ENCODE peak calls at places on chromosomes 1 and 21, in four cellular contexts. W, O, D and K are unnamed samples.

GRCh38 chr1:27598902-27599528 is 4.9 kb downstream of the AHDC1 start:
- DNase-seq in O (no peak), D (no peak), W (peak; percentile 88), K (no peak)

GRCh38 chr1:46409063-46409372 is 14.9 kb downstream of the FAAH start:
- DNase-seq in W (no peak), D (no peak), O (no peak), K (no peak)

GRCh38 chr21:44618504-44618903 is 6.6 kb downstream of the KRTAP10-8 start:
- DNase-seq in W (no peak), O (peak; percentile 2), D (peak; percentile 16), K (no peak)

GRCh38 chr1:174258148-174258550 is 98.8 kb downstream of the RABGAP1L start:
- DNase-seq in W (peak; percentile 35), D (peak; percentile 45), O (peak; percentile 45), K (peak; percentile 8)

GRCh38 chr1:17667641-17668040 is 87.5 kb upstream of the ACTL8 start:
- DNase-seq in W (no peak), O (no peak), D (no peak), K (no peak)

GRCh38 chr1:30845237-30845636 is 63.3 kb downstream of the SDC3 start:
- DNase-seq in W (no peak), O (no peak), D (no peak), K (no peak)

GRCh38 chr21:20882462-20883415 is 115.5 kb upstream of the NCAM2 start:
- DNase-seq in W (peak; percentile 30), O (peak; percentile 8), D (no peak), K (peak; percentile 8)

GRCh38 chr1:2451744-2452582 is 24.1 kb upstream of the PLCH2 start:
- DNase-seq in O (no peak), W (no peak), D (peak; percentile 42), K (peak; percentile 83)

GRCh38 chr1:59316497-59317128 is 19.7 kb downstream of the FGGY start:
- DNase-seq in W (no peak), D (no peak), O (no peak), K (no peak)

GRCh38 chr1:27682351-27682944 is 10.5 kb upstream of the IFI6 start:
- DNase-seq in W (no peak), O (no peak), D (peak; percentile 79), K (no peak)

GRCh38 chr1:220294754-220295419 is 22.6 kb upstream of the RAB3GAP2 start:
- DNase-seq in O (no peak), D (no peak), W (no peak), K (no peak)

GRCh38 chr1:26357121-26357602 is 3.2 kb upstream of the CRYBG2 start:
- DNase-seq in O (no peak), D (no peak), W (no peak), K (no peak)

GRCh38 chr1:41345434-41346075 is 15.7 kb upstream of the FOXO6 start:
- DNase-seq in O (no peak), W (no peak), D (no peak), K (no peak)

GRCh38 chr1:89889336-89889640 is 68.5 kb downstream of the LRRC8D start:
- DNase-seq in W (no peak), O (no peak), D (no peak), K (no peak)

GRCh38 chr1:178628637-178629548 is 96.2 kb upstream of the RALGPS2 start:
- DNase-seq in O (no peak), D (no peak), W (no peak), K (no peak)

GRCh38 chr21:15735409-15735808 is 5.6 kb downstream of the USP25 start:
- DNase-seq in O (no peak), W (no peak), D (no peak), K (no peak)

GRCh38 chr1:168428063-168428731 is 115.6 kb downstream of the XCL2 start:
- DNase-seq in W (no peak), O (no peak), D (no peak), K (no peak)

GRCh38 chr1:162397039-162397448 is 14.9 kb downstream of the SH2D1B start:
- DNase-seq in D (no peak), W (peak; percentile 77), O (no peak), K (no peak)

GRCh38 chr1:237590381-237590780 is 300.3 kb downstream of the ZP4 start:
- DNase-seq in D (no peak), W (no peak), O (no peak), K (no peak)

GRCh38 chr1:221756830-221757551 is 15.1 kb upstream of the DUSP10 start:
- DNase-seq in W (no peak), D (no peak), O (no peak), K (no peak)

GRCh38 chr1:59678065-59678808 is 136.5 kb upstream of the HOOK1 start:
- DNase-seq in D (no peak), W (no peak), O (no peak), K (no peak)

GRCh38 chr1:40308036-40308727 is 8.9 kb downstream of the COL9A2 start:
- DNase-seq in W (no peak), D (no peak), O (no peak), K (no peak)

GRCh38 chr1:112672842-112673241 is 1.6 kb upstream of the MOV10 start:
- DNase-seq in W (no peak), O (no peak), D (no peak), K (no peak)

GRCh38 chr1:100499412-100499811 is 38.5 kb upstream of the GPR88 start:
- DNase-seq in D (no peak), W (no peak), O (no peak), K (no peak)

GRCh38 chr1:150429805-150430204 is 57.4 kb upstream of the TARS2 start:
- DNase-seq in O (no peak), D (peak; percentile 57), W (peak; percentile 16), K (peak; percentile 20)

GRCh38 chr1:64536217-64536835 is 66.4 kb downstream of the CACHD1 start:
- DNase-seq in D (no peak), W (no peak), O (no peak), K (no peak)

GRCh38 chr1:112514901-112515300 is 6.1 kb downstream of the WNT2B start:
- DNase-seq in D (no peak), W (no peak), O (no peak), K (no peak)

GRCh38 chr1:154483941-154484803 is 17.8 kb upstream of the TDRD10 start:
- DNase-seq in W (no peak), O (no peak), D (no peak), K (no peak)
- TF ChIP-seq SIN3A in W (no peak), O (no peak), D (no peak), K (no peak)

GRCh38 chr1:227470688-227471087 is 92.7 kb upstream of the ZNF678 start:
- DNase-seq in O (no peak), D (no peak), W (no peak), K (no peak)
- TF ChIP-seq TCF7L2 in O (no peak), D (no peak), W (no peak), K (no peak)

GRCh38 chr21:35084869-35085268 is 35.8 kb upstream of the RUNX1 start:
- DNase-seq in W (no peak), D (no peak), O (no peak), K (no peak)
- TF ChIP-seq SIN3A in W (no peak), D (no peak), O (no peak), K (no peak)

DNA sequence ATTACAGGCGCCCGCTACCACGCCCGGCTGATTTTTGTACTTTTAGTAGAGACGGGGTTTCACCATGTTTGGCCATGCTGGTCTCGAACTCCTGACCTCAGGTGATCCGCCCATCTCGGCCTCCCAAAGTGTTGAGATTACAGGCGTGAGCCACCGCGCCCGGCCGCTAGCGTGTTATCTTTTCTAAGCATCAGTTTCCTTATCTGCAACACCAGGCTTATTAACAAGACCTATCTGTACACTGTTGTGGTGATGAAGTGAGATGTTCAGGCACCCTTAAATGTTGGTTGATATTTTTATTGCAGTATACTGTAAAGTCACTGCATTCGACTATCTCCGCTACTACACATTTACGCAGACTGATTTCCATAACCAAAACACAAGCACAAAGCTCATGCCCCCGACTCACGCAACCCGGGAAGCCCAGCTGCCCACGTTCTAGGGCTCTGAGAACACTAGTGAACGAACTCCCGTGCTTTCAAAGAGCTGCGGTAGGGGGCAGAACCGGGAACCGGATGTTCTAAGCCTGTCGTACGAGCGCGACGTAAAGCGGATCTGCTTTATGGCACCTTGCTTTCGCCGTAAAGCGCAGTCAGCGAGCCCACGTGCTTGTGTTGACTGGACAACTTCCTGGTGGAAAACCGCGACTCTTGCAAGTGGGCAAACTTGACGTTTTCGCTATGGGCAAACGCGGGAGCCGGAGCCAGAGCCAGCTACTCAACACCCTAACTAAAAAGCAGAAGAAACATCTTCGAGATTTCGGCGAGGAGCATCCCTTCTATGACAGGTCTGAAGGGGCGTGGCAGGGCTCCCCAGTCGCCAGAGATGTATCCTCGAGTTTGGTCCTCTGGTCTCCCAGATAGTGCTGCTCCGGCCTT is at the start of gene UTP25:
- DNase-seq in W (peak; percentile 92), D (peak; percentile 91), O (peak; percentile 96), K (peak; percentile 97)
- TF ChIP-seq TCF7L2 in W (no peak), D (no peak), O (peak; percentile 76), K (peak; percentile 75)

DNA sequence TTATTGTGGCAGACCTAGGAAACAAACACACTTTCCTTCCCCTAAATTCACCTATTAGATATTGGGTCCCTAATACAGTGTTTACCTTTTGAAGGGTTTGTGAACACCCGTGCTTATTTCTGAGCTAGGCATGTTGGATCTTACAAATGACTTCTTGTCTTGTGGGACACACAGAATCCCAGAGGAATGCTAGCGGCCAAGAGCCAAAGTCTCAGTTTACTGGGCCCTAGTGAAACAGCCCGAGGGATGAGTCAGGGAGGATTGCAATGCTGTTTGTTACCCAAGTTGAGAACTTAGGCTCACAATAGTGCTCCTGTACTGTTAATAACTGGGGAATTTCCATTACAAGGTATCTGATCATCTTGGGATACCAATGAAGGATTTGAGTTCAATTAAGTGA is 100.1 kb upstream of the AKT3 start:
- DNase-seq in W (no peak), O (no peak), D (peak; percentile 11), K (no peak)
- TF ChIP-seq SIN3A in W (no peak), O (no peak), D (no peak), K (no peak)

DNA sequence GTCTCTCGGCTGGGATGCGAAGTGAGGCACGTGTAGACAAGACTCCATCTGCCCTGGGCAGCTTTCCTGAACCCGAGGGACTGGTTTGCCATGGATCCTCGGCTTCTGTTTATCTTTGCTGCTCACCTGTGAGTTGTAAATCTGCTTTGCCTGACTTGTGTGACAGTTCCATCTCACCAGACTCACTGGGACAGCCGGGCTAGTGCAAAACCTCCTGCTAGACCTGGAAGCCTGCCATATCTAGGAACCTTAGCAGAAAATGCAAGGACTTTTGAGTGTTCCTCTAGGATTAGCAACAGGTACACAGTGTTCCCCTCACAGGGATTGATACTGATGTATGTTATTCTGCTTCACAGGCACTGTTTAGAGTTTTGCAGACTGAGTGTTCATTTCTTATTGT is 218.6 kb downstream of the URB2 start:
- DNase-seq in D (no peak), O (no peak), W (no peak), K (no peak)
- TF ChIP-seq TCF7L2 in D (no peak), O (no peak), W (no peak), K (no peak)